ENCODE peak calls at places on chromosomes 16 and 17, in six cellular contexts. Q is K562, S is H1, P is GM12892, W is GM12878, K is HepG2. X is an unnamed sample.

GRCh38 chr17:35341465-35341992 is 31.9 kb downstream of the SLFN11 start:
- DNase-seq in Q (no peak), S (no peak), P (no peak), W (peak; percentile 71), K (no peak), X (no peak)

GRCh38 chr17:5822281-5823060 is 238.2 kb upstream of the NLRP1 start:
- DNase-seq in Q (no peak), S (no peak), P (no peak), W (no peak), K (no peak), X (no peak)

GRCh38 chr17:2064980-2065785 is 10.3 kb downstream of the HIC1 start:
- DNase-seq in Q (peak; percentile 60), S (peak; percentile 89), P (no peak), W (no peak), K (no peak), X (peak; percentile 59)

GRCh38 chr16:23959069-23959800 is 123.5 kb downstream of the PRKCB start:
- DNase-seq in Q (peak; percentile 50), S (no peak), P (no peak), W (no peak), K (no peak), X (no peak)

GRCh38 chr17:65290041-65290440 is 152.9 kb downstream of the RGS9 start:
- DNase-seq in Q (no peak), S (no peak), P (no peak), W (no peak), K (no peak), X (no peak)

GRCh38 chr17:81486174-81486810 is 26.3 kb downstream of the ACTG1 start:
- DNase-seq in Q (no peak), S (no peak), P (no peak), W (no peak), K (no peak), X (no peak)

GRCh38 chr17:52678211-52678610 is 519.7 kb upstream of the CA10 start:
- DNase-seq in Q (no peak), S (no peak), P (no peak), W (no peak), K (no peak), X (no peak)

GRCh38 chr17:57946798-57947358 is 8.3 kb downstream of the CUEDC1 start:
- DNase-seq in Q (peak; percentile 46), S (no peak), P (peak; percentile 69), W (peak; percentile 73), K (peak; percentile 80), X (peak; percentile 69)

GRCh38 chr16:14955546-14956231 is 18.4 kb downstream of the NPIPA1 start:
- DNase-seq in Q (no peak), S (peak; percentile 43), P (no peak), W (no peak), K (no peak), X (no peak)

GRCh38 chr17:76994237-76994637 is 126.0 kb downstream of the MGAT5B start:
- DNase-seq in Q (no peak), S (no peak), P (no peak), W (no peak), K (no peak), X (no peak)

GRCh38 chr17:29588561-29589411 is 662 bp downstream of the GIT1 start:
- DNase-seq in Q (peak; percentile 32), S (peak; percentile 65), P (peak; percentile 53), W (no peak), K (no peak), X (no peak)

GRCh38 chr17:39737761-39738567 is at the start of gene GRB7:
- DNase-seq in Q (peak; percentile 42), S (peak; percentile 83), P (no peak), W (no peak), K (peak; percentile 56), X (peak; percentile 55)

GRCh38 chr16:53515259-53515658 is 12.2 kb upstream of the AKTIP start:
- DNase-seq in Q (no peak), S (no peak), P (no peak), W (no peak), K (no peak), X (no peak)

GRCh38 chr17:60652484-60653247 is 25.0 kb upstream of the BCAS3 start:
- DNase-seq in Q (no peak), S (no peak), P (no peak), W (peak; percentile 52), K (no peak), X (no peak)

GRCh38 chr16:49580751-49581303 is 207.2 kb downstream of the C16orf78 start:
- DNase-seq in Q (no peak), S (no peak), P (no peak), W (no peak), K (no peak), X (no peak)

GRCh38 chr17:260031-260791 is 78.8 kb upstream of the DOC2B start:
- DNase-seq in Q (no peak), S (peak; percentile 64), P (no peak), W (no peak), K (no peak), X (no peak)

GRCh38 chr17:42227849-42228696 is 33.8 kb upstream of the GHDC start:
- DNase-seq in Q (no peak), S (no peak), P (no peak), W (no peak), K (no peak), X (no peak)

GRCh38 chr17:14622622-14623101 is 321.8 kb downstream of the HS3ST3B1 start:
- DNase-seq in Q (no peak), S (no peak), P (no peak), W (no peak), K (no peak), X (no peak)
- TF ChIP-seq TAF1 in Q (no peak), S (no peak), P (no peak), W (no peak), K (no peak), X (no peak)

GRCh38 chr16:85554114-85554790 is 58.9 kb upstream of the GSE1 start:
- DNase-seq in Q (peak; percentile 96), S (no peak), P (peak; percentile 87), W (peak; percentile 85), K (peak; percentile 56), X (peak; percentile 88)
- TF ChIP-seq POLR2A in Q (peak; percentile 88), S (no peak), P (peak; percentile 84), W (peak; percentile 72), K (peak; percentile 36), X (peak; percentile 94)

DNA sequence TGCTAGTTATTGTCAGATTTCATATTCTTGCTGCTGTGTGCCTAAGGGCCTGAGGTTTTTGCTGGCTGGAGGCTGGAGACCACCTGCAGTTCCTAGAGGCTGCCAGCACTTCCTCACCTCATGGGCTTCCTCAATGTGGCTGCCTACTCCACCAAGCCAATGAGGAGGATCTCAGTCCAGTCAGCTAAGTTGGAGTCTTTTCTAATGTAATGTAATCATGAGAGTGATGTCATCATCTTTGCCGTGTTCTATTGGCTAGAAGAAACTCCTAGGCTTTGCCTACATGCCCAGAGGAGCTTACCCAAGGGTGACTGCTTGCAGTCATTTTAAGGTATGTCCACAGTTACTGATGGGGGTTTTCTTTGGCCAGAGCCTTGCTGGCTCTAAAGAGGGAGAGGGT is 53.0 kb downstream of the SOCS3 start:
- DNase-seq in Q (no peak), S (no peak), P (no peak), W (no peak), K (no peak), X (no peak)
- TF ChIP-seq TAF1 in Q (no peak), S (no peak), P (no peak), W (no peak), K (no peak), X (no peak)

GRCh38 chr16:2472488-2472864 is 1.4 kb downstream of the NTN3 start:
- DNase-seq in Q (no peak), S (peak; percentile 54), P (no peak), W (no peak), K (no peak), X (no peak)

GRCh38 chr16:2474877-2475412 is at the start of gene TBC1D24:
- DNase-seq in Q (peak; percentile 88), S (peak; percentile 90), P (peak; percentile 100), W (no peak), K (peak; percentile 67), X (peak; percentile 100)

GRCh38 chr16:2473999-2474876 is 689 bp upstream of the TBC1D24 start:
- DNase-seq in Q (peak; percentile 74), S (peak; percentile 72), P (peak; percentile 77), W (no peak), K (no peak), X (peak; percentile 72)

GRCh38 chr16:2472885-2473284 is 1.8 kb downstream of the NTN3 start:
- DNase-seq in Q (no peak), S (no peak), P (no peak), W (no peak), K (no peak), X (no peak)

GRCh38 chr16:2473425-2473926 is 1.5 kb upstream of the TBC1D24 start:
- DNase-seq in Q (peak; percentile 41), S (peak; percentile 60), P (no peak), W (no peak), K (no peak), X (no peak)
- TF ChIP-seq POLR2A in Q (no peak), S (no peak), P (no peak), W (no peak), K (peak; percentile 31), X (no peak)

GRCh38 chr17:47852113-47852949 is 1.4 kb upstream of the SP6 start:
- DNase-seq in Q (peak; percentile 47), S (no peak), P (no peak), W (no peak), K (no peak), X (no peak)
- TF ChIP-seq TAF1 in Q (no peak), S (no peak), P (no peak), W (no peak), K (no peak), X (no peak)

X was measured in GM12891.